ENCODE peak calls at places on chromosomes 4 and X, in four cellular contexts. One of them, this sample, is unnamed.

GRCh38 chr4:19693949-19694597 is 557.6 kb upstream of the SLIT2 start:
- DNase-seq in GM12878: no peak
- DNase-seq in K562: no peak
- DNase-seq in HepG2: no peak
- DNase-seq in this sample: peak

GRCh38 chrX:49995021-49995731 is 72.8 kb downstream of the CLCN5 start:
- DNase-seq in GM12878: no peak
- DNase-seq in K562: no peak
- DNase-seq in HepG2: peak
- DNase-seq in this sample: peak

GRCh38 chrX:115344885-115345653 is 55.6 kb downstream of the LUZP4 start:
- DNase-seq in GM12878: no peak
- DNase-seq in K562: no peak
- DNase-seq in HepG2: peak
- DNase-seq in this sample: peak

GRCh38 chrX:154508346-154508745 is 7.7 kb downstream of the FAM3A start:
- DNase-seq in GM12878: no peak
- DNase-seq in K562: no peak
- DNase-seq in HepG2: no peak
- DNase-seq in this sample: no peak

GRCh38 chr4:164821711-164822110 is 55.3 kb upstream of the APELA start:
- DNase-seq in GM12878: no peak
- DNase-seq in K562: no peak
- DNase-seq in HepG2: no peak
- DNase-seq in this sample: no peak

GRCh38 chrX:123087326-123087725 is 96.8 kb upstream of the GRIA3 start:
- DNase-seq in GM12878: no peak
- DNase-seq in K562: no peak
- DNase-seq in HepG2: peak
- DNase-seq in this sample: no peak

GRCh38 chrX:67607436-67607835 is 63.6 kb downstream of the AR start:
- DNase-seq in GM12878: no peak
- DNase-seq in K562: no peak
- DNase-seq in HepG2: no peak
- DNase-seq in this sample: no peak

GRCh38 chr4:142778430-142778829 is 67.7 kb downstream of the INPP4B start:
- DNase-seq in GM12878: no peak
- DNase-seq in K562: no peak
- DNase-seq in HepG2: no peak
- DNase-seq in this sample: no peak

GRCh38 chrX:8030361-8030760 is 103.1 kb upstream of the PNPLA4 start:
- DNase-seq in GM12878: no peak
- DNase-seq in K562: no peak
- DNase-seq in HepG2: no peak
- DNase-seq in this sample: no peak

GRCh38 chr4:66647468-66647867 is 897.8 kb downstream of the CENPC start:
- DNase-seq in GM12878: no peak
- DNase-seq in K562: no peak
- DNase-seq in HepG2: no peak
- DNase-seq in this sample: no peak

GRCh38 chrX:120305531-120306145 is 5.6 kb downstream of the TMEM255A start:
- DNase-seq in GM12878: no peak
- DNase-seq in K562: peak
- DNase-seq in HepG2: no peak
- DNase-seq in this sample: no peak

GRCh38 chrX:151830911-151831310 is 81.8 kb upstream of the MAGEA4 start:
- DNase-seq in GM12878: no peak
- DNase-seq in K562: no peak
- DNase-seq in HepG2: no peak
- DNase-seq in this sample: peak

GRCh38 chr4:102789317-102789717 is 28.5 kb upstream of the MANBA start:
- DNase-seq in GM12878: no peak
- DNase-seq in K562: no peak
- DNase-seq in HepG2: no peak
- DNase-seq in this sample: peak

GRCh38 chr4:177016541-177017141 is 223.9 kb upstream of the VEGFC start:
- DNase-seq in GM12878: no peak
- DNase-seq in K562: no peak
- DNase-seq in HepG2: no peak
- DNase-seq in this sample: no peak

GRCh38 chr4:80336582-80336981 is 1.1 kb downstream of the CFAP299 start:
- DNase-seq in GM12878: no peak
- DNase-seq in K562: peak
- DNase-seq in HepG2: peak
- DNase-seq in this sample: peak

GRCh38 chr4:154760895-154761294 is 17.1 kb downstream of the LRAT start:
- DNase-seq in GM12878: no peak
- DNase-seq in K562: no peak
- DNase-seq in HepG2: no peak
- DNase-seq in this sample: no peak

GRCh38 chrX:1419545-1420355 is 27.8 kb upstream of the SLC25A6 start:
- DNase-seq in GM12878: no peak
- DNase-seq in K562: no peak
- DNase-seq in HepG2: no peak
- DNase-seq in this sample: no peak

GRCh38 chr4:124890522-124890921 is 178.0 kb upstream of the ANKRD50 start:
- DNase-seq in GM12878: no peak
- DNase-seq in K562: no peak
- DNase-seq in HepG2: no peak
- DNase-seq in this sample: no peak

GRCh38 chrX:9804444-9804843 is 18.2 kb downstream of the SHROOM2 start:
- DNase-seq in GM12878: no peak
- DNase-seq in K562: no peak
- DNase-seq in HepG2: no peak
- DNase-seq in this sample: no peak

GRCh38 chrX:97556359-97556758 is 672.7 kb downstream of the RPA4 start:
- DNase-seq in GM12878: no peak
- DNase-seq in K562: no peak
- DNase-seq in HepG2: no peak
- DNase-seq in this sample: no peak

GRCh38 chrX:135688137-135688536 is 25.3 kb upstream of the CT45A1 start:
- DNase-seq in GM12878: no peak
- DNase-seq in K562: no peak
- DNase-seq in HepG2: no peak
- DNase-seq in this sample: no peak

GRCh38 chr4:37393889-37394288 is 149.3 kb downstream of the NWD2 start:
- DNase-seq in GM12878: no peak
- DNase-seq in K562: no peak
- DNase-seq in HepG2: no peak
- DNase-seq in this sample: no peak

GRCh38 chr4:42398448-42399355 is 1.4 kb downstream of the SHISA3 start:
- DNase-seq in GM12878: no peak
- DNase-seq in K562: no peak
- DNase-seq in HepG2: no peak
- DNase-seq in this sample: peak
- TF ChIP-seq EZH2 in GM12878: no peak
- TF ChIP-seq EZH2 in K562: no peak
- TF ChIP-seq EZH2 in HepG2: no peak
- TF ChIP-seq EZH2 in this sample: no peak

GRCh38 chr4:123452585-123452984 is 56.0 kb downstream of the SPRY1 start:
- DNase-seq in GM12878: no peak
- DNase-seq in K562: no peak
- DNase-seq in HepG2: peak
- DNase-seq in this sample: peak
- TF ChIP-seq MYC in GM12878: no peak
- TF ChIP-seq MYC in K562: no peak
- TF ChIP-seq MYC in HepG2: no peak
- TF ChIP-seq MYC in this sample: no peak

DNA sequence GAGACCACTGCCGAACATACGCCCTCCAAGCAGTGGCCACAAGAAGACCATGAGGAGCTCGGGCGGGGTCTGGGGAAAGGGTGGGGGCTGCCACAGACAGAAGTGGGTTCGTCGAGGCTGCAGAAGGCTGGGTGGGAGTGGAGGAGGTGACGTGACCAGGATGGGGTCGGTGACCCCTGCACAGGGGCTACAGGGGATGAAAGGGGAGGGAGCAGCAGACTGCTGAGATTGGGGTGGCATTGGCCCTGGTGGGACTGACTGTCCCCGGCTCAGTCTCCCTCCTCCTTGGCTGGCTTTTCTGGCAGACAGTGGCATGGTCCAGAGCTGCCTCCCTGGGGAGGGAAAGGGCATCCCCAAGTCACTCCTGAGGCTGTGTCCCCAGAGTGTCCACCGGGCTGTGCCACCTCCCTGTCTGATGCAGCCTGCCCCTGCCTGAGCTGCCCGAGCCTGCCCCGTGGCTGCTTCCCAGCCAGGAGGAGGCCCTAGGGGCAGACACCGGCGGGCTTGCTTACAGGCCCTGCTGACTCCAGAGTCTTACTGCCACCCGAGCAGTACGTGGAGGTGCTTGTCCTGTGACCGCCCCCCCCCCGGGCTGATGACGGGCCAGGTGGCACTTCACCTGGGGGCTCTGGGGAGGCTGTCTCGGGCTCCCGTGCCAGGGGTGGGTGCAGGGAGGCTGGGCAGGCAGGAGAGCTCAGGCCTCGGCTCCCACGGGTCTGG is 7.2 kb downstream of the SH3BP2 start:
- DNase-seq in GM12878: no peak
- DNase-seq in K562: no peak
- DNase-seq in HepG2: no peak
- DNase-seq in this sample: no peak
- H2AFZ ChIP-seq in GM12878: no peak
- H2AFZ ChIP-seq in K562: peak
- H2AFZ ChIP-seq in HepG2: no peak
- H2AFZ ChIP-seq in this sample: no peak

GRCh38 chr4:133147922-133148689 is 988 bp upstream of the PCDH10 start:
- DNase-seq in GM12878: no peak
- DNase-seq in K562: no peak
- DNase-seq in HepG2: no peak
- DNase-seq in this sample: peak
- TF ChIP-seq EZH2 in GM12878: no peak
- TF ChIP-seq EZH2 in K562: no peak
- TF ChIP-seq EZH2 in HepG2: no peak
- TF ChIP-seq EZH2 in this sample: no peak

GRCh38 chr4:98226396-98226795 is 34.8 kb upstream of the RAP1GDS1 start:
- DNase-seq in GM12878: no peak
- DNase-seq in K562: no peak
- DNase-seq in HepG2: no peak
- DNase-seq in this sample: no peak

DNA sequence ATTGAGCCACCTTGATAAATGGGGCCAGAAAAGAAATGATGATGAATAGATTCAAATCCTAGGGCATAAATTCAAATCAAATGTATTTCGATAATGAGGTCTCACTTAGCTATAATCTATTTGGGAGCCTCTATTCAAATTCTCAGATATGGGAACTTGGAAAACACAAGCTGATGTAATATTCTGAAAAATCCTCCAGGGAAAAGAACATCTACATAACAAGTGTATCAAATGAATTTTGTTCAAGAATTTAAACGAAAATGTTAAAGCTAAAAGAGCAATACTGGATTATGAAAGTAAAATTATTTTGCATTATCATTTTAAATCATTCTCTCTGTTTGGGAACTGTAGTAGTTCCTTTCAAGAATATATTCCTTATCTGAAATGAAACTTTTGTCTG is 38.9 kb upstream of the RAP1GDS1 start:
- DNase-seq in GM12878: no peak
- DNase-seq in K562: no peak
- DNase-seq in HepG2: no peak
- DNase-seq in this sample: no peak
- TF ChIP-seq MYC in GM12878: no peak
- TF ChIP-seq MYC in K562: no peak
- TF ChIP-seq MYC in HepG2: no peak
- TF ChIP-seq MYC in this sample: no peak

GRCh38 chr4:40856836-40857362 is 107.1 kb downstream of the NSUN7 start:
- DNase-seq in GM12878: no peak
- DNase-seq in K562: peak
- DNase-seq in HepG2: no peak
- DNase-seq in this sample: peak
- H2AFZ ChIP-seq in GM12878: peak
- H2AFZ ChIP-seq in K562: no peak
- H2AFZ ChIP-seq in HepG2: no peak
- H2AFZ ChIP-seq in this sample: peak

DNA sequence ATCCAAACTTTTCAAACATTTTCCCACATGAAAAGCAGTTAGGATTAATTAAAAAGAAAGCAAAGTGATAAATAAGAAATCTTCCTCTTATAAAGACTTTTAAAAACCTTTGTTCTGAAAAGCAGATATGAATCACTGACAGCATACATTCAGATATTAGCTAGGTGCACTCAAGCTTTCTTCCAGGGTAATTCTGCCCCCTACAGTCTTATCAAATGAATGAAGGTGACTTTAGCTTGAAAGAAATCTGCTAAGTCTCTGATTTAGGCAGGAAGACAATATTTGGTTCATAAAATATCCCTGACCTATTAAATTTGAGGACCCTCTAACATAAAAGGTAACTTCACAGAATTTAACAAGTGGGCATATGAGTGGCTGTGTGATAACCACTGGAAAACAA is 209.1 kb upstream of the FAM47A start:
- DNase-seq in GM12878: no peak
- DNase-seq in K562: no peak
- DNase-seq in HepG2: no peak
- DNase-seq in this sample: peak
- TF ChIP-seq EZH2 in GM12878: no peak
- TF ChIP-seq EZH2 in K562: no peak
- TF ChIP-seq EZH2 in HepG2: no peak
- TF ChIP-seq EZH2 in this sample: no peak

DNA sequence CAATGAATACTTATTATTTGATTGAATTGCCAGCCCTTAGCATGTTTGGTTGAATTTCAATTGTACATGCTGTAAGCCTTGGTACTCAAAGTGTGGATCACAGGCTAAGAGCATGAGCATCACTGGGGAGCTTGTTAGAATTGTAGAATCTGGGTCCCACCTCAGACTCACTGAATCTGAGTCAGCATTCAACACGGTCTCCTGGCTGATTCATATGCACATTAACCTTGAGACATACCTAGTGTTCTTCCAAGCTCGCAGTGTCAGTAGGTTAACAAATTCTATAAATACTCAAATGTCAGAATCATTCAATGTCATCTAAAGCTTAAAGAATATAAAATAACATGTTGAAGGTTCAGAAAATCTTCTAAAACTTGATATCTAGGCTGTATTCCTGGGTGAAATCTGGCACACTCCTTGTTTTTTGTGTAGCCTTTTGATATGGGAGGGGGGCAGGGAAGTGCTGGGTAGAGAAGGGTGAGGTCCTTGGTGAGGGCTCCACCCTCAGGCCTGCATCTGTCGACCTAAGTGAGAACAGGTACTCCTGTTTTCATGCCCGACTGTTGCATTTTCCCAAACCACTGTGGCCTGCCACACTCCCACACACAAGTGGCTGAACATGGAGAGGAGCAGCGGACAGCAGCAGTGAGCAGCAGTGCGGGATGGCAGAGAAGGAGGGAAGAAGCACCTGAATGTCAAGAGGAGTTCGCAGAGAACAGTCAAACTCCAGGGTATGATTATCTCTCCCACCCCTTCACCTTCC is 529.6 kb upstream of the IGFBP7 start:
- DNase-seq in GM12878: no peak
- DNase-seq in K562: no peak
- DNase-seq in HepG2: no peak
- DNase-seq in this sample: no peak
- TF ChIP-seq MYC in GM12878: no peak
- TF ChIP-seq MYC in K562: no peak
- TF ChIP-seq MYC in HepG2: no peak
- TF ChIP-seq MYC in this sample: no peak